ENCODE peak calls at places on chromosomes 11 and 22, in seven cellular contexts. One of them, this sample, is unnamed.

GRCh38 chr22:30694638-30695350 is at the start of gene OSBP2:
- DNase-seq in endodermal cell: peak; percentile 80
- DNase-seq in CD4-positive, alpha-beta memory T cell: no peak
- DNase-seq in esophagus squamous epithelium: no peak
- DNase-seq in PC-9: no peak
- DNase-seq in tibial artery: peak; percentile 62
- DNase-seq in epithelial cell of proximal tubule: no peak
- DNase-seq in this sample: peak; percentile 44

GRCh38 chr11:35418847-35419712 is at the start of gene SLC1A2:
- DNase-seq in epithelial cell of proximal tubule: no peak
- DNase-seq in endodermal cell: peak; percentile 80
- DNase-seq in tibial artery: no peak
- DNase-seq in CD4-positive, alpha-beta memory T cell: no peak
- DNase-seq in esophagus squamous epithelium: no peak
- DNase-seq in PC-9: no peak
- DNase-seq in this sample: peak; percentile 52

GRCh38 chr22:24510694-24511625 is 15.8 kb downstream of the UPB1 start:
- DNase-seq in esophagus squamous epithelium: no peak
- DNase-seq in epithelial cell of proximal tubule: no peak
- DNase-seq in endodermal cell: no peak
- DNase-seq in PC-9: no peak
- DNase-seq in tibial artery: no peak
- DNase-seq in CD4-positive, alpha-beta memory T cell: no peak
- DNase-seq in this sample: no peak

GRCh38 chr11:19829109-19829790 is 116.6 kb downstream of the NAV2 start:
- DNase-seq in CD4-positive, alpha-beta memory T cell: no peak
- DNase-seq in endodermal cell: peak; percentile 34
- DNase-seq in PC-9: peak; percentile 62
- DNase-seq in tibial artery: no peak
- DNase-seq in esophagus squamous epithelium: no peak
- DNase-seq in epithelial cell of proximal tubule: no peak
- DNase-seq in this sample: no peak

GRCh38 chr11:108929241-108929640 is 264.4 kb downstream of the DDX10 start:
- DNase-seq in esophagus squamous epithelium: no peak
- DNase-seq in PC-9: peak; percentile 69
- DNase-seq in epithelial cell of proximal tubule: peak; percentile 78
- DNase-seq in CD4-positive, alpha-beta memory T cell: no peak
- DNase-seq in tibial artery: no peak
- DNase-seq in endodermal cell: no peak
- DNase-seq in this sample: no peak

GRCh38 chr22:33986954-33987353 is 66.7 kb upstream of the LARGE1 start:
- DNase-seq in epithelial cell of proximal tubule: no peak
- DNase-seq in endodermal cell: no peak
- DNase-seq in tibial artery: no peak
- DNase-seq in PC-9: no peak
- DNase-seq in esophagus squamous epithelium: no peak
- DNase-seq in CD4-positive, alpha-beta memory T cell: no peak
- DNase-seq in this sample: no peak

GRCh38 chr11:32931605-32932004 is 39.0 kb downstream of the QSER1 start:
- DNase-seq in esophagus squamous epithelium: no peak
- DNase-seq in CD4-positive, alpha-beta memory T cell: no peak
- DNase-seq in endodermal cell: no peak
- DNase-seq in PC-9: no peak
- DNase-seq in epithelial cell of proximal tubule: no peak
- DNase-seq in tibial artery: no peak
- DNase-seq in this sample: no peak

GRCh38 chr11:1503708-1504104 is 17.1 kb upstream of the MOB2 start:
- DNase-seq in endodermal cell: no peak
- DNase-seq in tibial artery: peak; percentile 93
- DNase-seq in epithelial cell of proximal tubule: no peak
- DNase-seq in CD4-positive, alpha-beta memory T cell: no peak
- DNase-seq in esophagus squamous epithelium: no peak
- DNase-seq in PC-9: no peak
- DNase-seq in this sample: peak; percentile 50

GRCh38 chr11:92596596-92597317 is 372.1 kb downstream of the FAT3 start:
- DNase-seq in endodermal cell: no peak
- DNase-seq in esophagus squamous epithelium: no peak
- DNase-seq in epithelial cell of proximal tubule: peak; percentile 46
- DNase-seq in CD4-positive, alpha-beta memory T cell: no peak
- DNase-seq in PC-9: no peak
- DNase-seq in tibial artery: no peak
- DNase-seq in this sample: no peak

GRCh38 chr22:16970446-16970845 is 37.6 kb downstream of the GAB4 start:
- DNase-seq in PC-9: no peak
- DNase-seq in tibial artery: no peak
- DNase-seq in esophagus squamous epithelium: no peak
- DNase-seq in endodermal cell: no peak
- DNase-seq in CD4-positive, alpha-beta memory T cell: no peak
- DNase-seq in epithelial cell of proximal tubule: no peak
- DNase-seq in this sample: no peak

GRCh38 chr11:16986434-16987204 is 27.6 kb downstream of the PLEKHA7 start:
- DNase-seq in esophagus squamous epithelium: no peak
- DNase-seq in epithelial cell of proximal tubule: no peak
- DNase-seq in endodermal cell: peak; percentile 63
- DNase-seq in CD4-positive, alpha-beta memory T cell: peak; percentile 78
- DNase-seq in tibial artery: no peak
- DNase-seq in PC-9: peak; percentile 88
- DNase-seq in this sample: no peak

GRCh38 chr11:84498016-84498415 is 1129.1 kb downstream of the DLG2 start:
- DNase-seq in PC-9: no peak
- DNase-seq in endodermal cell: no peak
- DNase-seq in tibial artery: no peak
- DNase-seq in CD4-positive, alpha-beta memory T cell: no peak
- DNase-seq in epithelial cell of proximal tubule: no peak
- DNase-seq in esophagus squamous epithelium: no peak
- DNase-seq in this sample: peak; percentile 8

GRCh38 chr11:94766656-94767291 is 1.4 kb upstream of the AMOTL1 start:
- DNase-seq in PC-9: peak; percentile 95
- DNase-seq in endodermal cell: peak; percentile 74
- DNase-seq in CD4-positive, alpha-beta memory T cell: no peak
- DNase-seq in tibial artery: no peak
- DNase-seq in epithelial cell of proximal tubule: no peak
- DNase-seq in esophagus squamous epithelium: no peak
- DNase-seq in this sample: no peak

GRCh38 chr22:39454385-39454871 is 2.4 kb upstream of the MGAT3 start:
- DNase-seq in epithelial cell of proximal tubule: no peak
- DNase-seq in esophagus squamous epithelium: no peak
- DNase-seq in tibial artery: no peak
- DNase-seq in PC-9: peak; percentile 63
- DNase-seq in endodermal cell: peak; percentile 79
- DNase-seq in CD4-positive, alpha-beta memory T cell: no peak
- DNase-seq in this sample: no peak

GRCh38 chr22:37827056-37827455 is 3.9 kb downstream of the GALR3 start:
- DNase-seq in PC-9: no peak
- DNase-seq in tibial artery: no peak
- DNase-seq in endodermal cell: no peak
- DNase-seq in epithelial cell of proximal tubule: no peak
- DNase-seq in CD4-positive, alpha-beta memory T cell: no peak
- DNase-seq in esophagus squamous epithelium: no peak
- DNase-seq in this sample: peak; percentile 80

GRCh38 chr11:17353228-17354021 is 1.8 kb downstream of the NCR3LG1 start:
- DNase-seq in epithelial cell of proximal tubule: no peak
- DNase-seq in esophagus squamous epithelium: no peak
- DNase-seq in PC-9: peak; percentile 51
- DNase-seq in endodermal cell: peak; percentile 91
- DNase-seq in CD4-positive, alpha-beta memory T cell: peak; percentile 69
- DNase-seq in tibial artery: peak; percentile 79
- DNase-seq in this sample: peak; percentile 79

GRCh38 chr11:86202013-86202336 is 42.6 kb upstream of the EED start:
- DNase-seq in endodermal cell: no peak
- DNase-seq in CD4-positive, alpha-beta memory T cell: no peak
- DNase-seq in esophagus squamous epithelium: no peak
- DNase-seq in PC-9: no peak
- DNase-seq in epithelial cell of proximal tubule: no peak
- DNase-seq in tibial artery: no peak
- DNase-seq in this sample: no peak

GRCh38 chr11:124865181-124865901 is at the start of gene ROBO3:
- DNase-seq in PC-9: no peak
- DNase-seq in esophagus squamous epithelium: no peak
- DNase-seq in tibial artery: no peak
- DNase-seq in epithelial cell of proximal tubule: no peak
- DNase-seq in CD4-positive, alpha-beta memory T cell: no peak
- DNase-seq in endodermal cell: peak; percentile 68
- DNase-seq in this sample: no peak

GRCh38 chr11:93278976-93279375 is 51.6 kb upstream of the DEUP1 start:
- DNase-seq in endodermal cell: no peak
- DNase-seq in epithelial cell of proximal tubule: no peak
- DNase-seq in PC-9: no peak
- DNase-seq in esophagus squamous epithelium: no peak
- DNase-seq in tibial artery: no peak
- DNase-seq in CD4-positive, alpha-beta memory T cell: no peak
- DNase-seq in this sample: no peak

GRCh38 chr22:48760481-48761238 is 1067.0 kb downstream of the BRD1 start:
- DNase-seq in CD4-positive, alpha-beta memory T cell: no peak
- DNase-seq in tibial artery: peak; percentile 54
- DNase-seq in endodermal cell: peak; percentile 26
- DNase-seq in PC-9: no peak
- DNase-seq in epithelial cell of proximal tubule: no peak
- DNase-seq in esophagus squamous epithelium: no peak
- DNase-seq in this sample: no peak

GRCh38 chr22:35155403-35156025 is 89.6 kb downstream of the ISX start:
- DNase-seq in endodermal cell: peak; percentile 67
- DNase-seq in tibial artery: no peak
- DNase-seq in PC-9: no peak
- DNase-seq in CD4-positive, alpha-beta memory T cell: no peak
- DNase-seq in esophagus squamous epithelium: no peak
- DNase-seq in epithelial cell of proximal tubule: no peak
- DNase-seq in this sample: no peak

GRCh38 chr11:67287355-67288197 is 1.5 kb upstream of the ANKRD13D start:
- DNase-seq in tibial artery: no peak
- DNase-seq in CD4-positive, alpha-beta memory T cell: peak; percentile 68
- DNase-seq in esophagus squamous epithelium: no peak
- DNase-seq in epithelial cell of proximal tubule: no peak
- DNase-seq in PC-9: no peak
- DNase-seq in endodermal cell: no peak
- DNase-seq in this sample: peak; percentile 33

GRCh38 chr11:124602193-124602592 is 9.0 kb upstream of the PANX3 start:
- DNase-seq in epithelial cell of proximal tubule: no peak
- DNase-seq in CD4-positive, alpha-beta memory T cell: no peak
- DNase-seq in endodermal cell: no peak
- DNase-seq in PC-9: no peak
- DNase-seq in esophagus squamous epithelium: no peak
- DNase-seq in tibial artery: no peak
- DNase-seq in this sample: no peak

GRCh38 chr11:35337136-35337918 is 82.0 kb downstream of the SLC1A2 start:
- DNase-seq in esophagus squamous epithelium: no peak
- DNase-seq in CD4-positive, alpha-beta memory T cell: no peak
- DNase-seq in PC-9: peak; percentile 99
- DNase-seq in endodermal cell: no peak
- DNase-seq in epithelial cell of proximal tubule: peak; percentile 97
- DNase-seq in tibial artery: no peak
- DNase-seq in this sample: no peak

GRCh38 chr22:43038325-43038724 is 23.4 kb upstream of the PACSIN2 start:
- DNase-seq in endodermal cell: no peak
- DNase-seq in esophagus squamous epithelium: no peak
- DNase-seq in epithelial cell of proximal tubule: no peak
- DNase-seq in PC-9: no peak
- DNase-seq in CD4-positive, alpha-beta memory T cell: no peak
- DNase-seq in tibial artery: no peak
- DNase-seq in this sample: no peak

GRCh38 chr11:12113294-12113693 is 2.9 kb downstream of the MICAL2 start:
- DNase-seq in PC-9: no peak
- DNase-seq in epithelial cell of proximal tubule: no peak
- DNase-seq in esophagus squamous epithelium: no peak
- DNase-seq in endodermal cell: no peak
- DNase-seq in CD4-positive, alpha-beta memory T cell: no peak
- DNase-seq in tibial artery: no peak
- DNase-seq in this sample: no peak

GRCh38 chr11:74559110-74559933 is 33.1 kb upstream of the POLD3 start:
- DNase-seq in tibial artery: no peak
- DNase-seq in esophagus squamous epithelium: no peak
- DNase-seq in epithelial cell of proximal tubule: no peak
- DNase-seq in PC-9: no peak
- DNase-seq in endodermal cell: no peak
- DNase-seq in CD4-positive, alpha-beta memory T cell: no peak
- DNase-seq in this sample: no peak

DNA sequence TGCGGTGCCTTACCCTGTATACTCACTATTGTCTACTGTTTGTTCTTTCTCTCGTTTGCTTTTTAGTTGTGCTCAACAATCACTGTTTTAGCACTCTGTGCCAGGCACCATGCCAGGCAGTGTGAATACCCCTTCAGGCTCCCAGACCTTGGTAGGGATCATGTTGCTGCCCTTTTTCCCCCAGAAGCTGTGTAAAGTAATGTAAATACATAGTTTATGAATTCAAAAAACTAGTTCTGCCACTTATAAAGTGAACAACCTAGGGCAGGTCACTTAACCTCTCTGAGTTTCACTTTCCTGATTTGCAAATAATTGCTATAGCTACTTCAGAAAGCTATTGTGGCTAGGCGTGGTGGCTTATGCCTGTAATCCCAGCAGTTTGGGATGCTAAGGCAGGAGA is 81.0 kb upstream of the CTSC start:
- DNase-seq in esophagus squamous epithelium: no peak
- DNase-seq in endodermal cell: no peak
- DNase-seq in CD4-positive, alpha-beta memory T cell: no peak
- DNase-seq in epithelial cell of proximal tubule: no peak
- DNase-seq in PC-9: peak; percentile 86
- DNase-seq in tibial artery: no peak
- DNase-seq in this sample: no peak
- H3K4me3 ChIP-seq in esophagus squamous epithelium: no peak overlapping the region
- H3K4me3 ChIP-seq in endodermal cell: no peak overlapping the region
- H3K4me3 ChIP-seq in CD4-positive, alpha-beta memory T cell: no peak overlapping the region
- H3K4me3 ChIP-seq in epithelial cell of proximal tubule: no peak overlapping the region
- H3K4me3 ChIP-seq in PC-9: no peak overlapping the region
- H3K4me3 ChIP-seq in tibial artery: no peak overlapping the region
- H3K4me3 ChIP-seq in this sample: no peak overlapping the region

GRCh38 chr11:120569903-120570302 is 58.4 kb downstream of the GRIK4 start:
- DNase-seq in PC-9: no peak
- DNase-seq in esophagus squamous epithelium: no peak
- DNase-seq in epithelial cell of proximal tubule: no peak
- DNase-seq in endodermal cell: peak; percentile 69
- DNase-seq in CD4-positive, alpha-beta memory T cell: no peak
- DNase-seq in tibial artery: peak; percentile 25
- DNase-seq in this sample: no peak
- H3K4me3 ChIP-seq in PC-9: no peak overlapping the region
- H3K4me3 ChIP-seq in esophagus squamous epithelium: no peak overlapping the region
- H3K4me3 ChIP-seq in epithelial cell of proximal tubule: no peak overlapping the region
- H3K4me3 ChIP-seq in endodermal cell: no peak overlapping the region
- H3K4me3 ChIP-seq in CD4-positive, alpha-beta memory T cell: no peak overlapping the region
- H3K4me3 ChIP-seq in tibial artery: no peak overlapping the region
- H3K4me3 ChIP-seq in this sample: no peak overlapping the region

DNA sequence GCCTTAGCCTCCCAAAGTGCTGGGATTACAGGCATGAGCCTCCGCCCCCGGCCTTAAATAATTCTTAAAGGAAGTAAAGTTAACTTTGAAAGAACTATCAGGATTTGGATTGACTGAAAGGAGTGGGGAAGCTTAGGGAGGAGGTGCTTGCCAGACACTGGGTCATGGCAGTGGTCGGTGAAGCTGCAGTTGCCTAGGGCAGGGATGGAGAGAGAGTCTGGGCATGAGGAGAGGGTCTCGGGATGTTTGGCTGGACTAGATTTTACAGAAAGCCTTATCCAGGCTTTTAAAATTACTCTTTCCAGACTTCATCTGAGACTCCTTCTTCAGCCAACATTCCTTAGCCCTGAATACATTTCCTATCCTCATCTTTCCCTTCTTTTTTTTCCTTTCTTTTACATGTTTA is 520 bp upstream of the NNMT start:
- DNase-seq in epithelial cell of proximal tubule: no peak
- DNase-seq in PC-9: no peak
- DNase-seq in esophagus squamous epithelium: no peak
- DNase-seq in endodermal cell: no peak
- DNase-seq in CD4-positive, alpha-beta memory T cell: no peak
- DNase-seq in tibial artery: no peak
- DNase-seq in this sample: no peak
- H3K4me3 ChIP-seq in epithelial cell of proximal tubule: peak overlapping the region; percentile 94
- H3K4me3 ChIP-seq in PC-9: no peak overlapping the region
- H3K4me3 ChIP-seq in esophagus squamous epithelium: peak overlapping the region; percentile 42
- H3K4me3 ChIP-seq in endodermal cell: no peak overlapping the region
- H3K4me3 ChIP-seq in CD4-positive, alpha-beta memory T cell: no peak overlapping the region
- H3K4me3 ChIP-seq in tibial artery: peak overlapping the region; percentile 64
- H3K4me3 ChIP-seq in this sample: peak overlapping the region; percentile 72

GRCh38 chr11:63537293-63538101 is 889 bp downstream of the PLAAT4 start:
- DNase-seq in endodermal cell: no peak
- DNase-seq in PC-9: no peak
- DNase-seq in CD4-positive, alpha-beta memory T cell: no peak
- DNase-seq in epithelial cell of proximal tubule: no peak
- DNase-seq in tibial artery: peak; percentile 94
- DNase-seq in esophagus squamous epithelium: no peak
- DNase-seq in this sample: peak; percentile 63
- H3K4me3 ChIP-seq in endodermal cell: no peak overlapping the region
- H3K4me3 ChIP-seq in PC-9: no peak overlapping the region
- H3K4me3 ChIP-seq in CD4-positive, alpha-beta memory T cell: peak overlapping the region; percentile 83
- H3K4me3 ChIP-seq in epithelial cell of proximal tubule: peak overlapping the region; percentile 41
- H3K4me3 ChIP-seq in tibial artery: peak overlapping the region; percentile 48
- H3K4me3 ChIP-seq in esophagus squamous epithelium: peak overlapping the region; percentile 49
- H3K4me3 ChIP-seq in this sample: peak overlapping the region; percentile 66

This sample was measured in psoas muscle.